ENCODE peak calls at places on chromosomes 13 and 19, in five cellular contexts. U, F, N, R and V are unnamed samples. For H3K4me1, the result is how much of the 10 kb centered on the place peaks cover.

GRCh38 chr13:78239681-78240080 is 321.1 kb upstream of the EDNRB start:
- DNase-seq in U (no peak), N (no peak), F (no peak), R (no peak), V (no peak)

GRCh38 chr13:34863360-34864135 is 78.5 kb upstream of the NBEA start:
- DNase-seq in U (peak), N (no peak), F (no peak), R (no peak), V (no peak)

GRCh38 chr13:99312493-99312883 is 5.3 kb upstream of the GPR183 start:
- DNase-seq in U (peak), N (no peak), R (no peak), F (peak), V (no peak)

GRCh38 chr19:30209617-30210600 is 162.3 kb upstream of the ZNF536 start:
- DNase-seq in U (no peak), N (no peak), R (no peak), F (no peak), V (no peak)

GRCh38 chr19:44984005-44984404 is 17.3 kb upstream of the RELB start:
- DNase-seq in N (no peak), U (no peak), R (no peak), F (no peak), V (no peak)

GRCh38 chr19:19459707-19460251 is 54.3 kb downstream of the GATAD2A start:
- DNase-seq in R (peak), N (peak), F (peak), U (peak), V (peak)

GRCh38 chr13:89061821-89062220 is 1390.7 kb downstream of the SLITRK5 start:
- DNase-seq in F (no peak), N (no peak), R (no peak), U (no peak), V (no peak)

GRCh38 chr19:622666-623065 is 10.7 kb downstream of the POLRMT start:
- DNase-seq in F (no peak), U (no peak), R (no peak), N (no peak), V (no peak)

GRCh38 chr19:33432408-33433170 is 59.1 kb downstream of the CEBPG start:
- DNase-seq in F (no peak), R (peak), U (no peak), N (no peak), V (peak)

GRCh38 chr19:33472696-33473624 is 48.6 kb downstream of the PEPD start:
- DNase-seq in F (no peak), R (no peak), N (no peak), U (peak), V (peak)

GRCh38 chr19:42560731-42561130 is 32.5 kb upstream of the CEACAM1 start:
- DNase-seq in F (no peak), R (no peak), N (no peak), U (no peak), V (no peak)

GRCh38 chr19:18453269-18454024 is 15.5 kb upstream of the ISYNA1 start:
- DNase-seq in N (no peak), F (no peak), U (peak), R (no peak), V (no peak)

GRCh38 chr19:48629599-48630288 is 7.4 kb downstream of the DBP start:
- DNase-seq in F (peak), U (peak), R (no peak), N (peak), V (peak)

GRCh38 chr13:40651866-40652587 is 14.4 kb downstream of the FOXO1 start:
- DNase-seq in F (no peak), R (no peak), U (no peak), N (no peak), V (no peak)

GRCh38 chr13:101618440-101619187 is 166.1 kb downstream of the ITGBL1 start:
- DNase-seq in U (no peak), N (no peak), F (no peak), R (peak), V (no peak)

GRCh38 chr13:110379358-110379757 is 72.3 kb downstream of the COL4A2 start:
- DNase-seq in R (no peak), F (no peak), U (no peak), N (no peak), V (no peak)
- H3K4me1 ChIP-seq in R (under half), F (half or more), U (under half), N (under half), V (under half)

GRCh38 chr19:40791349-40791748 is 7.6 kb upstream of the EGLN2 start:
- DNase-seq in R (no peak), U (no peak), N (no peak), F (no peak), V (no peak)

GRCh38 chr19:40783711-40784110 is 5.7 kb downstream of the RAB4B start:
- DNase-seq in F (no peak), N (no peak), R (no peak), U (no peak), V (no peak)

GRCh38 chr19:40781140-40781539 is 3.1 kb downstream of the RAB4B start:
- DNase-seq in N (no peak), F (no peak), U (no peak), R (no peak), V (no peak)

GRCh38 chr19:40785526-40785925 is 7.5 kb downstream of the RAB4B start:
- DNase-seq in N (no peak), R (no peak), U (no peak), F (no peak), V (no peak)

GRCh38 chr19:40786060-40787037 is 8.3 kb downstream of the RAB4B start:
- DNase-seq in N (no peak), R (no peak), U (no peak), F (no peak), V (no peak)
- H3K4me3 ChIP-seq in N (no peak), R (no peak), U (no peak), F (no peak), V (no peak)

GRCh38 chr19:6223461-6224307 is 56.1 kb downstream of the MLLT1 start:
- DNase-seq in R (peak), F (no peak), U (no peak), N (no peak), V (peak)

GRCh38 chr19:6222884-6223283 is 56.9 kb downstream of the MLLT1 start:
- DNase-seq in N (no peak), U (no peak), R (peak), F (no peak), V (no peak)

GRCh38 chr19:6220385-6221191 is 59.2 kb downstream of the MLLT1 start:
- DNase-seq in F (peak), U (peak), N (no peak), R (no peak), V (no peak)

GRCh38 chr19:6221220-6221877 is 58.4 kb downstream of the MLLT1 start:
- DNase-seq in N (no peak), R (peak), F (no peak), U (no peak), V (peak)

DNA sequence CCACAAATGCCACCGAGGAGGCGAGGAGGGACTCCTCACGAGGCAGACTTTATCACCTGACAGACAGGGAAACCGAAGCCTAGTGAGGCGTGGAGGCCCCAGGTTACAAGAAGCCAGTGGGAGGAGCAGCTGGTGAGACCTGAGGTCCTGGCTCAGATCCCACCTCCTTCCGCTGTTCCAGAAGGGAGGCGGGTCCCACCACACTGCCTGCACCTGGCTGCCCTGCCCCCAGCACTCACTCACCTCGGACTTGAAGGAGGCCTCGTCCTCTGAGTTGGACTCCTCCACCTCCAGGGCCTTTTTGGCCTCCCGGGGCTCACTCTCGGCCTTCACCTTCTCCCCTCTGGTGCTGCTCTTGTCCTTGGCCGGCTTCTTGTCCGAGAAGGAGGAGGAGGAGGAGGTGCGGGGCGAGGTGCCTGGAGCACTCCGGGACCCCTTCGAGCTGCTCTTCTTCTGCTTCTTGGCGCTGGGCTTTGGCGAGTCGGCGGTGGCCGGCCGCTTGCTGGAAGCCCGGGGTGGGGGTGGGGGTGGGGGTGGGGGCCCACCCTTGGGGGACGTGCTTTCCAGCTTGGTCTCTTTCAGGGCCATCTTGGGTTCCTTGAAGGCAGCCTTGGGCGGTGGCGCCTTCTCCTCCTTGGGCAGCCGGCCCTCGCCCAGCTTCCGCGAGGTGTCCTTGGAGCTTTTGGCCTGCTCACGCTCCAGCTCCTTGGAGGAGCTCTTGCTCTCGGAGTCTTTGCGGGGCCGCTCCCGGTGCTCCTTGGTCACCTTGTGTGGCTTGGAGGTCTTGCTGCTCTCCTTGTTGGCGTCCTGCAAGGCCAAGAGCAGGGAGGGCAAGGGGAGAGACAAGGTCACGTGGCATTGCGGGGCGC is 57.7 kb downstream of the MLLT1 start:
- DNase-seq in U (no peak), N (no peak), F (no peak), R (no peak), V (peak)
- H3K4me1 ChIP-seq in U (under half), N (half or more), F (half or more), R (under half), V (under half)

GRCh38 chr19:40217027-40217810 is 965 bp downstream of the TTC9B start:
- DNase-seq in R (no peak), N (peak), U (no peak), F (no peak), V (no peak)

GRCh38 chr19:40217921-40218890 is at the start of gene TTC9B:
- DNase-seq in U (no peak), R (peak), N (peak), F (no peak), V (no peak)

GRCh38 chr19:40221858-40222619 is 3.9 kb upstream of the TTC9B start:
- DNase-seq in U (peak), N (peak), F (peak), R (peak), V (peak)

GRCh38 chr19:40220674-40221073 is 2.5 kb upstream of the TTC9B start:
- DNase-seq in N (no peak), U (no peak), R (no peak), F (no peak), V (no peak)

GRCh38 chr19:40219721-40220276 is 1.6 kb upstream of the TTC9B start:
- DNase-seq in U (peak), N (peak), R (no peak), F (no peak), V (no peak)
- H3K4me3 ChIP-seq in U (peak), N (no peak), R (no peak), F (no peak), V (no peak)

DNA sequence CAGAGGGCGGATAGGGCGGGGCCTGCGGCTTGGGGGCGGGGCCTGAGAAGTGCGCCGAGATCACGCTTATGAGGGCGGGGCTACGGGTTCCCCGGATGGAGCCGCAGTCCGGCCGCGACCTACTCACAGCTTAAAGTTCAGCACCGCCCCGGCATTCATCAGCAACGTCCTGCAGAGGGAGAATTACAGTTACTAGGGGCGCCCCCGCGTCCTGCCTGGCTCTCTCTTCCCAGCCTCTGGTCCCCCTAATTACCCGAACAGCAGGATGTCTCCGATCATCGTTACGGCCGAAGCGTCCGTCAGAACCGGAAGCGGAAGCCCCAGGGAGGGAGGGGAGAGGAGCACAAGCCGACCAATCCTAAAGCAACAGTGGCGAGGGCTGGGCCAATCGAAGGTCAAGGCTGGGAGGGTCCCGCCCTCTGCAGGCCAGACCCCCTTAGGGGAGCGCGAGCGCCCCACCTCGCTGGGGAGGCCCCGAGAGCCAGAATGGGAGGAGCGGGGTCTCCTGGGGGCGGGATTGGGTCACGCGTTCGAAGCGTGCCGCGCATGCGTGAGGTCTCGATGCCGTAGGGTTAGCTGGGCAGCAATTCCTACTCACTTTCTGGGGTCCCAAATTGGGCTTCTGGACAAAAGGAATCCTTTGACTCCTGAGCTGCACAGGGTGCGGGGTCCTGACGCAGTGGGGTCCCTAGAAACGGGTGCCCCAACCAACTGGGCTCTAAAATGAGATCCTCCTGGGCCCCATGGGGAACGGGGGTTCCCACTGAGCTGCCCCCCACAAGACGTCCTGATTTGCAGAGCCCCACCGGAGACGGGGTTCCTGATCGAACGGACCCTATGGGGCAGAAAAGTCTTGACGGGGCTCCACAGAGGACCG is at the start of gene SMIM7:
- DNase-seq in R (peak), F (peak), U (peak), N (peak), V (peak)
- H3K4me1 ChIP-seq in R (under half), F (half or more), U (under half), N (under half), V (under half)

GRCh38 chr13:50085063-50085462 is 69.8 kb downstream of the KCNRG start:
- DNase-seq in N (peak), F (no peak), R (no peak), U (peak), V (no peak)
- H3K4me3 ChIP-seq in N (peak), F (peak), R (peak), U (no peak), V (no peak)